ENCODE peak calls at places on chromosomes 5 and 9, in five cellular contexts. One of them, this sample, is unnamed.

GRCh38 chr5:160342413-160342941 is 27.9 kb downstream of the C1QTNF2 start:
- DNase-seq in BE2C: no peak
- DNase-seq in left ventricle myocardium inferior: no peak
- DNase-seq in transverse colon: no peak
- DNase-seq in GM23248: peak; percentile 75
- DNase-seq in this sample: no peak

GRCh38 chr9:27118916-27119315 is 9.9 kb downstream of the TEK start:
- DNase-seq in BE2C: no peak
- DNase-seq in left ventricle myocardium inferior: no peak
- DNase-seq in transverse colon: no peak
- DNase-seq in GM23248: peak; percentile 73
- DNase-seq in this sample: no peak

GRCh38 chr5:149400304-149400703 is 21.2 kb upstream of the IL17B start:
- DNase-seq in BE2C: no peak
- DNase-seq in left ventricle myocardium inferior: no peak
- DNase-seq in transverse colon: no peak
- DNase-seq in GM23248: no peak
- DNase-seq in this sample: peak; percentile 61

GRCh38 chr9:128637656-128638055 is 19.0 kb downstream of the DYNC2I2 start:
- DNase-seq in BE2C: no peak
- DNase-seq in left ventricle myocardium inferior: no peak
- DNase-seq in transverse colon: no peak
- DNase-seq in GM23248: no peak
- DNase-seq in this sample: no peak

GRCh38 chr9:24342457-24342856 is 203.2 kb downstream of the IZUMO3 start:
- DNase-seq in BE2C: no peak
- DNase-seq in left ventricle myocardium inferior: no peak
- DNase-seq in transverse colon: no peak
- DNase-seq in GM23248: no peak
- DNase-seq in this sample: no peak

GRCh38 chr5:177412603-177413233 is 3.4 kb upstream of the F12 start:
- DNase-seq in BE2C: no peak
- DNase-seq in left ventricle myocardium inferior: no peak
- DNase-seq in transverse colon: no peak
- DNase-seq in GM23248: no peak
- DNase-seq in this sample: no peak

GRCh38 chr5:57566914-57567313 is 84.3 kb upstream of the ACTBL2 start:
- DNase-seq in BE2C: no peak
- DNase-seq in left ventricle myocardium inferior: no peak
- DNase-seq in transverse colon: no peak
- DNase-seq in GM23248: peak; percentile 93
- DNase-seq in this sample: no peak

GRCh38 chr5:5199460-5199859 is 59.3 kb downstream of the ADAMTS16 start:
- DNase-seq in BE2C: no peak
- DNase-seq in left ventricle myocardium inferior: no peak
- DNase-seq in transverse colon: no peak
- DNase-seq in GM23248: peak; percentile 11
- DNase-seq in this sample: no peak

GRCh38 chr5:21654-22233 is 70.2 kb upstream of the PLEKHG4B start:
- DNase-seq in BE2C: no peak
- DNase-seq in left ventricle myocardium inferior: no peak
- DNase-seq in transverse colon: no peak
- DNase-seq in GM23248: peak; percentile 51
- DNase-seq in this sample: no peak

GRCh38 chr9:99299214-99300102 is 77.4 kb downstream of the SEC61B start:
- DNase-seq in BE2C: no peak
- DNase-seq in left ventricle myocardium inferior: no peak
- DNase-seq in transverse colon: no peak
- DNase-seq in GM23248: peak; percentile 88
- DNase-seq in this sample: no peak

GRCh38 chr9:85404911-85405580 is 336.7 kb downstream of the AGTPBP1 start:
- DNase-seq in BE2C: no peak
- DNase-seq in left ventricle myocardium inferior: no peak
- DNase-seq in transverse colon: no peak
- DNase-seq in GM23248: no peak
- DNase-seq in this sample: no peak

GRCh38 chr5:80098951-80099350 is 63.8 kb downstream of the THBS4 start:
- DNase-seq in BE2C: no peak
- DNase-seq in left ventricle myocardium inferior: no peak
- DNase-seq in transverse colon: no peak
- DNase-seq in GM23248: no peak
- DNase-seq in this sample: no peak

GRCh38 chr5:37723147-37723961 is 116.5 kb downstream of the GDNF start:
- DNase-seq in BE2C: peak; percentile 67
- DNase-seq in left ventricle myocardium inferior: no peak
- DNase-seq in transverse colon: no peak
- DNase-seq in GM23248: peak; percentile 59
- DNase-seq in this sample: peak; percentile 39

DNA sequence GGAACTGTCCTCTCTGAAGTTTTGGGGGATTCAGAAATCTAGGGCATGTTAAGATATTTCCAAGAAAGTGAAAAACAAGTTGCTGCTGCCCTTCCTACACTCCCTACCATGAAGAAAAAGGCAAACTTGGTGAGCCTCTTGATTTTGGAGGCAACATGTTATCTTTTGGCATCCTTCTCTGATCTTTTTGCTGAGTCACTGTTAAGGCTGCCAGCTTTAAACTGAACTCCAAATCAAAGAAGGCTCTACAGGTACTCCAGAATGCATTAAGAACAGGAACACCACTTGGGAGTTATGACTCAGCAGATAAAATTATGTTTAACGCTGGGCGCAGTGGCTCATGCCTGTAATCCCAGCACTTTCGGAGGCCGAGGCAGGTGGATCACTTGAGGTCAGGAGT is 24.0 kb downstream of the PCDHB15 start:
- DNase-seq in BE2C: no peak
- DNase-seq in left ventricle myocardium inferior: no peak
- DNase-seq in transverse colon: no peak
- DNase-seq in GM23248: no peak
- DNase-seq in this sample: no peak
- H3K9me3 ChIP-seq in BE2C: peaks cover 2% of the 10 kb centered on the region
- H3K9me3 ChIP-seq in left ventricle myocardium inferior: peaks cover 100% of the 10 kb centered on the region
- H3K9me3 ChIP-seq in transverse colon: peaks cover 90% of the 10 kb centered on the region
- H3K9me3 ChIP-seq in GM23248: peaks cover 7% of the 10 kb centered on the region
- H3K9me3 ChIP-seq in this sample: peaks cover 37% of the 10 kb centered on the region

GRCh38 chr5:8429778-8430758 is 561.1 kb downstream of the MTRR start:
- DNase-seq in BE2C: no peak
- DNase-seq in left ventricle myocardium inferior: no peak
- DNase-seq in transverse colon: no peak
- DNase-seq in GM23248: no peak
- DNase-seq in this sample: no peak
- H3K9me3 ChIP-seq in BE2C: no peaks in the 10 kb centered on the region
- H3K9me3 ChIP-seq in left ventricle myocardium inferior: peaks cover 3% of the 10 kb centered on the region
- H3K9me3 ChIP-seq in transverse colon: no peaks in the 10 kb centered on the region
- H3K9me3 ChIP-seq in GM23248: no peaks in the 10 kb centered on the region
- H3K9me3 ChIP-seq in this sample: no peaks in the 10 kb centered on the region

GRCh38 chr5:1078206-1078605 is 33.7 kb downstream of the SLC12A7 start:
- DNase-seq in BE2C: no peak
- DNase-seq in left ventricle myocardium inferior: no peak
- DNase-seq in transverse colon: no peak
- DNase-seq in GM23248: no peak
- DNase-seq in this sample: no peak

GRCh38 chr5:1076406-1076805 is 35.5 kb downstream of the SLC12A7 start:
- DNase-seq in BE2C: no peak
- DNase-seq in left ventricle myocardium inferior: no peak
- DNase-seq in transverse colon: no peak
- DNase-seq in GM23248: no peak
- DNase-seq in this sample: peak; percentile 39

GRCh38 chr5:1075931-1076330 is 35.9 kb downstream of the SLC12A7 start:
- DNase-seq in BE2C: no peak
- DNase-seq in left ventricle myocardium inferior: no peak
- DNase-seq in transverse colon: no peak
- DNase-seq in GM23248: no peak
- DNase-seq in this sample: no peak

GRCh38 chr5:1077491-1078020 is 34.3 kb downstream of the SLC12A7 start:
- DNase-seq in BE2C: no peak
- DNase-seq in left ventricle myocardium inferior: no peak
- DNase-seq in transverse colon: no peak
- DNase-seq in GM23248: no peak
- DNase-seq in this sample: no peak

GRCh38 chr5:1077026-1077425 is 34.8 kb downstream of the SLC12A7 start:
- DNase-seq in BE2C: no peak
- DNase-seq in left ventricle myocardium inferior: no peak
- DNase-seq in transverse colon: no peak
- DNase-seq in GM23248: no peak
- DNase-seq in this sample: no peak
- H3K9me3 ChIP-seq in BE2C: no peaks in the 10 kb centered on the region
- H3K9me3 ChIP-seq in left ventricle myocardium inferior: no peaks in the 10 kb centered on the region
- H3K9me3 ChIP-seq in transverse colon: no peaks in the 10 kb centered on the region
- H3K9me3 ChIP-seq in GM23248: no peaks in the 10 kb centered on the region
- H3K9me3 ChIP-seq in this sample: no peaks in the 10 kb centered on the region

GRCh38 chr5:112915831-112916230 is 6.2 kb downstream of the REEP5 start:
- DNase-seq in BE2C: no peak
- DNase-seq in left ventricle myocardium inferior: no peak
- DNase-seq in transverse colon: no peak
- DNase-seq in GM23248: no peak
- DNase-seq in this sample: no peak
- H3K9me3 ChIP-seq in BE2C: no peaks in the 10 kb centered on the region
- H3K9me3 ChIP-seq in left ventricle myocardium inferior: no peaks in the 10 kb centered on the region
- H3K9me3 ChIP-seq in transverse colon: no peaks in the 10 kb centered on the region
- H3K9me3 ChIP-seq in GM23248: no peaks in the 10 kb centered on the region
- H3K9me3 ChIP-seq in this sample: no peaks in the 10 kb centered on the region

GRCh38 chr5:9105851-9106250 is 440.0 kb downstream of the SEMA5A start:
- DNase-seq in BE2C: no peak
- DNase-seq in left ventricle myocardium inferior: no peak
- DNase-seq in transverse colon: no peak
- DNase-seq in GM23248: no peak
- DNase-seq in this sample: no peak
- H3K9me3 ChIP-seq in BE2C: no peaks in the 10 kb centered on the region
- H3K9me3 ChIP-seq in left ventricle myocardium inferior: no peaks in the 10 kb centered on the region
- H3K9me3 ChIP-seq in transverse colon: no peaks in the 10 kb centered on the region
- H3K9me3 ChIP-seq in GM23248: no peaks in the 10 kb centered on the region
- H3K9me3 ChIP-seq in this sample: no peaks in the 10 kb centered on the region

DNA sequence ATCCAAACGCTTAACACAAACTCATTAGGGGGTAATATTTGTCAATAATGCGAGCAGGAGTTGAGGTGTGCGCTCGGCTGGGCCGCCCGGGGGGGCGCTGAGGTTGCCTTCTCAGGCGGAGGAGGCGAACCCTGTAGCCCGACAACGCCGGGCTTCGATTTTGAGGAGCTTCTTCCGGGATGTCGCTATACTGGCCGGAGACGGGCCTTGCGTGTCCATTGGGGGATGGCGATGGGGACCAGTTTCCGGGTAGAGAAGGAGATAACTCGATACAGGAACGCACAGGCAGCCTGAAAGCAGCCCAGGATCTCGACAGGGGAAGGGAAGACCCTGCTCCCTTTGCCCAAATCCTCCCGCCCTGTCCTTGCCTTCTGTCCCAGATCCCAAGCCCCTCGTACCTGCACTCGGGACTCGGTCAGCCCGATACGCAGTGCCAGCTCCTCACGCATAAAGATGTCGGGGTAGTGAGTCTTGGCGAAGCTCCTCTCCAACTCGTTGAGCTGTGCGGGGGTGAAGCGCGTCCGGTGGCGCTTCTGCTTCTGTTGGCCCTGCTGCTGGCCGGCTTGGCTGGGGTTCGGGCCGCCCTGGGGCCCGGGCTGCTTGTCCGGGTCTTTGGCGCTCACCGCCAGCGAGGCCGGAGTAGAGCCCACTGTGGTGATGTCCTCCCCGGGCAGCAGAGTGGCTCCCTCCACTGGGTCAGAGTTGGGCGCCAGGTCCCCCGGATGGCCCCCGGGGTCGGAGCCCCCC is 1.9 kb downstream of the OTP start:
- DNase-seq in BE2C: no peak
- DNase-seq in left ventricle myocardium inferior: no peak
- DNase-seq in transverse colon: no peak
- DNase-seq in GM23248: no peak
- DNase-seq in this sample: no peak
- H3K9me3 ChIP-seq in BE2C: no peaks in the 10 kb centered on the region
- H3K9me3 ChIP-seq in left ventricle myocardium inferior: no peaks in the 10 kb centered on the region
- H3K9me3 ChIP-seq in transverse colon: no peaks in the 10 kb centered on the region
- H3K9me3 ChIP-seq in GM23248: no peaks in the 10 kb centered on the region
- H3K9me3 ChIP-seq in this sample: no peaks in the 10 kb centered on the region